ENCODE peak calls at places on chromosome 17, in four cellular contexts. P is AG04450, G is stomach, R is heart right ventricle. F is an unnamed sample.

GRCh38 chr17:17439971-17440843 is 36.6 kb upstream of the MED9 start:
- DNase-seq in P (no peak), G (peak), R (peak), F (no peak)

GRCh38 chr17:2883544-2884203 is 87.4 kb downstream of the RAP1GAP2 start:
- DNase-seq in P (no peak), G (no peak), R (peak), F (no peak)

GRCh38 chr17:81712468-81713003 is 452 bp downstream of the SLC25A10 start:
- DNase-seq in P (no peak), G (peak), R (peak), F (no peak)

GRCh38 chr17:17227608-17228520 is 9.1 kb downstream of the FLCN start:
- DNase-seq in P (no peak), G (peak), R (peak), F (no peak)

GRCh38 chr17:55089955-55090573 is 121.5 kb downstream of the STXBP4 start:
- DNase-seq in P (no peak), G (no peak), R (no peak), F (no peak)

GRCh38 chr17:36939059-36939943 is 2.0 kb downstream of the LHX1 start:
- DNase-seq in P (no peak), G (no peak), R (no peak), F (no peak)

GRCh38 chr17:35804658-35805192 is 4.6 kb upstream of the TAF15 start:
- DNase-seq in P (peak), G (peak), R (no peak), F (no peak)

GRCh38 chr17:68057531-68057952 is 22.0 kb downstream of the KPNA2 start:
- DNase-seq in P (no peak), G (peak), R (no peak), F (no peak)

GRCh38 chr17:27473748-27474609 is 17.7 kb downstream of the KSR1 start:
- DNase-seq in P (no peak), G (peak), R (peak), F (no peak)

GRCh38 chr17:82200743-82201497 is 11.7 kb downstream of the CCDC57 start:
- DNase-seq in P (no peak), G (no peak), R (no peak), F (no peak)

GRCh38 chr17:64077409-64077808 is 52.5 kb downstream of the ERN1 start:
- DNase-seq in P (no peak), G (peak), R (no peak), F (no peak)

GRCh38 chr17:43316522-43317142 is 82.2 kb upstream of the ARL4D start:
- DNase-seq in P (no peak), G (no peak), R (no peak), F (no peak)

GRCh38 chr17:4560837-4561241 is 462 bp upstream of the GGT6 start:
- DNase-seq in P (no peak), G (no peak), R (no peak), F (no peak)
- TF ChIP-seq CTCF in P (peak), G (no peak), R (no peak), F (peak)

DNA sequence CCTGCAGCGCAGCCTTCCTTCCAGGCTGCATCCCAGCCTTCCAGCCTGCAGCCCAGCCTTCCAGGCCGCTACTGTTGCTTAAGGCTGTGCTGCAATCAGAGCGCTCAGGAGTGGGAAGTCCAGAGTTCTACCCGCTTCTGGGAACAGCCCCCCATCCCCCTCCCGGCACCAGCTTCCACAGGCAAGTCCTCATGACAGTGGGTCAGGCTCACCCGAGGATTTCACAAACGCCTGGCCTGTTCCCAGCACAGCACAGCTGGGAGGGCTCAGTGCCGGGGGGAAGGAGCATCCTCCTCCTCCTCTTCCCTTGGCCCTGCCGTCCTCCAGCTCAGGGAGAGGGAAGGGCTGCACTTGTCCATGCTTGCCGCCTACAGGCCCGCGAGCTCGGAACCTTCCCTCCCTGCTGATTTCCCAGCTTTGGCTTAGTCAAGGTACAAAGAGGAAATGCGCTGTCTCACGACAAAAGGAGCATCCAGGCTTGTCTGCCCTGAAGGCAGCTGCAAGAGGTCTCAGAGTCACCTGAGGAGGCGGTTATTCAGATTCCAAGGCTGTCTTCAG is 8.3 kb downstream of the SOCS3 start:
- DNase-seq in P (peak), G (peak), R (peak), F (no peak)
- TF ChIP-seq CTCF in P (peak), G (no peak), R (peak), F (no peak)

GRCh38 chr17:8994319-8994718 is 27.0 kb upstream of the NTN1 start:
- DNase-seq in P (peak), G (peak), R (peak), F (peak)
- TF ChIP-seq CTCF in P (peak), G (no peak), R (peak), F (peak)

DNA sequence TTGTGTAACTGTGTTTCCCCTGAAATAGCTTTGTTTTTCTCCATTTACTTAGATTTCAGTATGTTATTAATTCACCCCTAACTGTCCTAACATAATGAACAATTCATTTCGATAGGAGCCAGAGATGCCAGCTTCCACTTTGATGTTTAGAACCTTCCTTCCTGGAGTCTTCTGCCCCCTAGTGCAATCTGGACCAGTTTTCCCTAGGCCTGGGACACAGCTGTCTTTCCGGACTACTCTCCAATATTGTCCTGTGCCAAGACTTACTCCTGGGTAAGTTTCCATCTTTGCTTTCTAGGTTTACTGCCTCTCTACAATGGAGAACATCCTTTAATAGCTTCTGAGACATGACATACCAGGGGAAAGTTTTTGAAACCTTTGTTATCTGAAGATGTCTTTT is 12.8 kb downstream of the RECQL5 start:
- DNase-seq in P (no peak), G (no peak), R (no peak), F (no peak)
- TF ChIP-seq CTCF in P (peak), G (no peak), R (peak), F (peak)

DNA sequence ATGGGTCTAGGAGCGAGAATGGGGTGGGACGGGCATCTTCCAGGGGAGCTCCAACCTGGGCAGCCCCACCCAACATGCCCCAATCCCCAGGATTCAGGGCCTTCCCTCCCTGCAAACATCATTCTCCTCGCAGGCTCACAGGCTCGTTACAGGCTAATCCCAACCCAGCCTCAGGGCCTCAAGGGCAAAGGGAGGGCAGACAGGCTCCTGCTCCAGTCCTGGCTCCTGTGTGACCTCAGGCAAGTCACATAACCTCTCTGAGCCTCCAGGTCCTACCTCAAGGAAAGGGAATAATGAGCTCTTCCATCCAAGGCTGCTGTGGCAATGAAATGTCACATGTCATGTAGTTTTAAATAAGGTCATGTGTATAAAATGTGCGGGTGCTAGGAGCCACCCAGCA is 186.5 kb upstream of the TNRC6C start:
- DNase-seq in P (no peak), G (no peak), R (no peak), F (no peak)
- TF ChIP-seq CTCF in P (no peak), G (no peak), R (no peak), F (no peak)

DNA sequence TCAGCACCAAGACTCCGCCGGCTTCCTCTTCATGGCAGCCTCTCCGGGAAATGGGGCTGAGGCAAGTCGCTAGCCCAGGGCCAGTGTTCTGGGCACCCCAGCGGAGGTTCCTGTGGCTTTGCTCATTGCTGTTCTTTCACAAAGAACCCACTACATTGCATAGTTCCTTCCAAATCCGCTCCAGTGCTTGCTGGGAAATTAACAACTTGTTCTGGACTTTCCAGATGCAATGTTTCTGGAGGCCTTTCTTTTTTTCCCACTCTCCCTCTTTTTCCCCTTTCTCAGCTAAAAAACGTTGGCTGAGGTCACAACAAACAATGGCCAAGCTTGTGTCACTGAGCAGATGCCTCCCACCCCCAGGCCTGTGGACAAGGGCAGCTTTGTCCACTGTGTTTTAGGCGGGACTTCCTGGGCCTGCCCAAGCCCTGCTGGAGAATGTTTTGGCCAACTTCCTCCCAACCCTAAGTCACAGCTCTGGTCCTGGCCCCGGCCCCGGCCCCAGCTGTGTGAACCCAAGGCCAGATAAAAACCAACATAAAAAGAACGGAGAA is 131.5 kb upstream of the RCVRN start:
- DNase-seq in P (no peak), G (no peak), R (peak), F (no peak)
- TF ChIP-seq CTCF in P (no peak), G (no peak), R (no peak), F (no peak)

DNA sequence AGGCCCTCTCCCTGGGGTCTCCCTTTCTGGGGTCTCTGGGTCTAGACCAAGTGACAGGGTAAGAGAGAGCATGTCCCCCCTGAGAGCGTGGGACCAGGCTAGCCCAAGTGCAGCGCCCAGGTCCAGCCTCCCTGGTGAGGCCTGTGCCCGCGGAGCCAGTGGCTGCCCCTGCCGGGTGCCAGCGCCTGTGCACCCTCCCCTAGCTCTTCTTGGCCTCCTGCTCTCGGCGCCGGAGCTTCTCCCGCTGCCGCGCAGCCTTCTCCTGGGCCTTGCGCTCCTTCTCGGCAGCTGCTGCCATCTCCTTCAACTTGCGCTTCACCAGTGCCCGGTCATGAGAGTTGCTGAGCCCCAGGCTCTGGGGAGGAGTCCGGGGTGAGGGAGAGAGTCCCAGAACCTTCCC is 17.3 kb downstream of the SAMD14 start:
- DNase-seq in P (no peak), G (no peak), R (peak), F (no peak)
- TF ChIP-seq CTCF in P (no peak), G (no peak), R (no peak), F (no peak)

GRCh38 chr17:40499551-40500189 is 1.8 kb downstream of the TNS4 start:
- DNase-seq in P (no peak), G (peak), R (peak), F (no peak)
- TF ChIP-seq CTCF in P (no peak), G (no peak), R (peak), F (no peak)